ENCODE peak calls at places on chromosomes 7 and 10, in ten cellular contexts. G is adrenal gland; Y is left lung; M is IMR-90; K is lower lobe of right lung; Z is right lobe of liver; H is colonic mucosa; I is heart left ventricle; L is CD4-positive, alpha-beta memory T cell; C is uterus. O is an unnamed sample.

GRCh38 chr10:1210667-1211066 is 154.5 kb downstream of the WDR37 start:
- DNase-seq in Z (no peak), Y (no peak), L (no peak), M (no peak), G (no peak), C (no peak), I (no peak), H (no peak), K (no peak), O (no peak)

GRCh38 chr10:9243861-9244515 is 1189.5 kb downstream of the GATA3 start:
- DNase-seq in C (no peak), I (no peak), Y (no peak), L (no peak), M (no peak), H (no peak), G (no peak), Z (no peak), K (no peak), O (no peak)

GRCh38 chr7:141640239-141640840 is 61.6 kb downstream of the DENND11 start:
- DNase-seq in L (no peak), C (no peak), I (no peak), H (no peak), M (peak; percentile 6), K (no peak), G (no peak), Y (no peak), Z (no peak), O (no peak)

GRCh38 chr7:51101111-51101757 is 215.4 kb downstream of the COBL start:
- DNase-seq in M (no peak), Z (no peak), H (no peak), L (no peak), Y (no peak), G (no peak), C (no peak), I (no peak), K (no peak), O (no peak)

GRCh38 chr10:58950618-58951017 is 225.8 kb upstream of the PHYHIPL start:
- DNase-seq in G (no peak), L (no peak), I (no peak), Y (no peak), Z (no peak), C (no peak), M (peak; percentile 18), K (no peak), H (no peak), O (no peak)

GRCh38 chr10:10193848-10194247 is 823.8 kb upstream of the CELF2 start:
- DNase-seq in C (no peak), Y (no peak), K (no peak), Z (no peak), M (no peak), G (no peak), I (no peak), H (no peak), L (no peak), O (no peak)

GRCh38 chr10:116466715-116467422 is 39.2 kb downstream of the PNLIPRP3 start:
- DNase-seq in K (no peak), H (no peak), C (no peak), Z (no peak), M (no peak), I (no peak), L (no peak), G (no peak), Y (no peak), O (no peak)

GRCh38 chr7:47580811-47581331 is 1.0 kb downstream of the TNS3 start:
- DNase-seq in K (no peak), C (no peak), G (no peak), M (peak; percentile 37), H (no peak), Z (no peak), Y (no peak), I (no peak), L (no peak), O (no peak)

GRCh38 chr7:23471090-23471859 is 984 bp upstream of the IGF2BP3 start:
- DNase-seq in Z (no peak), I (no peak), L (no peak), M (peak; percentile 68), Y (no peak), C (no peak), G (no peak), K (no peak), H (peak; percentile 62), O (no peak)

GRCh38 chr10:102299873-102300272 is 54.5 kb downstream of the GBF1 start:
- DNase-seq in L (no peak), H (no peak), K (no peak), C (no peak), G (no peak), M (peak; percentile 76), I (no peak), Z (no peak), Y (no peak), O (no peak)

GRCh38 chr10:29926649-29927048 is 132.7 kb downstream of the JCAD start:
- DNase-seq in G (no peak), L (no peak), H (no peak), M (peak; percentile 73), Y (no peak), I (no peak), C (no peak), Z (no peak), K (no peak), O (no peak)

GRCh38 chr10:122555431-122555830 is 5.1 kb upstream of the DMBT1 start:
- DNase-seq in K (no peak), M (no peak), C (no peak), H (no peak), I (no peak), Y (no peak), G (no peak), Z (no peak), L (no peak), O (no peak)

GRCh38 chr10:88271736-88272135 is 311.4 kb downstream of the RNLS start:
- DNase-seq in G (no peak), H (no peak), I (no peak), C (no peak), Y (no peak), L (no peak), M (peak; percentile 43), Z (no peak), K (no peak), O (no peak)

GRCh38 chr7:95396136-95397032 is at the start of gene PON3:
- DNase-seq in Z (peak; percentile 88), K (peak; percentile 77), C (peak; percentile 18), I (peak; percentile 27), L (peak; percentile 12), M (no peak), Y (peak; percentile 50), G (no peak), H (peak; percentile 65), O (peak; percentile 47)

GRCh38 chr7:135392701-135393100 is 117.2 kb downstream of the CNOT4 start:
- DNase-seq in C (no peak), H (no peak), M (no peak), G (no peak), K (no peak), Y (no peak), Z (no peak), L (no peak), I (no peak), O (no peak)

GRCh38 chr7:88132725-88133124 is 87.1 kb downstream of the SRI start:
- DNase-seq in I (no peak), G (no peak), Y (no peak), H (no peak), L (no peak), K (no peak), Z (no peak), M (no peak), C (no peak), O (no peak)

GRCh38 chr7:86437951-86438450 is 205.7 kb upstream of the GRM3 start:
- DNase-seq in G (no peak), Y (no peak), K (no peak), I (no peak), H (no peak), Z (no peak), C (no peak), L (no peak), M (no peak), O (no peak)

GRCh38 chr10:91381562-91381923 is 28.6 kb upstream of the HECTD2 start:
- DNase-seq in H (no peak), I (peak; percentile 28), L (no peak), C (no peak), M (no peak), G (no peak), K (no peak), Z (no peak), Y (no peak), O (no peak)

GRCh38 chr10:118333871-118334270 is 8.3 kb downstream of the FAM204A start:
- DNase-seq in M (no peak), K (no peak), Z (no peak), I (no peak), L (no peak), H (no peak), Y (no peak), G (no peak), C (no peak), O (no peak)
- H3K27ac ChIP-seq in M (no peak overlapping the region), K (no peak overlapping the region), Z (no peak overlapping the region), I (no peak overlapping the region), L (no peak overlapping the region), H (no peak overlapping the region), Y (no peak overlapping the region), G (no peak overlapping the region), C (no peak overlapping the region), O (no peak overlapping the region)

DNA sequence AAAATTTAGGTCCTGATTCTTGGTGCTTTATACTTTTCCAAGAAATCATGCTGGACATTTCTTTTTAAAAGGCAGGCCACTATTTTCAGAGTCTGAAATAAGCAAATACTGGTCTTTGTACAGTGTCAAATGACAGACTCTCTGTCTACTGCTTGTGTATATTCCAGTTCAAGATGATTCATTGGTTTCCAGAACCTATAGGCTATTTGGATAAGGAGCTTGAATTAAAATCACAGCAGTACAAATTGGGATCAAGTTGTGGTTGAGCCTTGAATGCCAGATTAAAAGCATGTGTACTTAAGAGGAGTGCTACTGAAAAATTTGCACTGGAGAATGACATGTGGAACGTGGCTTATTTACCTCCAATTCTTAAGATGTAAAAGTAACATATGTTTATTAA is 10.7 kb downstream of the KMT2E start:
- DNase-seq in Z (no peak), C (no peak), K (no peak), L (no peak), G (no peak), I (no peak), Y (no peak), H (no peak), M (peak; percentile 83), O (no peak)
- H3K4me1 ChIP-seq in Z (peaks cover 35% of the 10 kb centered on the region), C (peaks cover 4% of the 10 kb centered on the region), K (peaks cover 91% of the 10 kb centered on the region), L (peaks cover 98% of the 10 kb centered on the region), G (peaks cover 16% of the 10 kb centered on the region), I (peaks cover 98% of the 10 kb centered on the region), Y (peaks cover 58% of the 10 kb centered on the region), H (peaks cover 7% of the 10 kb centered on the region), M (peaks cover 11% of the 10 kb centered on the region), O (peaks cover 10% of the 10 kb centered on the region)

DNA sequence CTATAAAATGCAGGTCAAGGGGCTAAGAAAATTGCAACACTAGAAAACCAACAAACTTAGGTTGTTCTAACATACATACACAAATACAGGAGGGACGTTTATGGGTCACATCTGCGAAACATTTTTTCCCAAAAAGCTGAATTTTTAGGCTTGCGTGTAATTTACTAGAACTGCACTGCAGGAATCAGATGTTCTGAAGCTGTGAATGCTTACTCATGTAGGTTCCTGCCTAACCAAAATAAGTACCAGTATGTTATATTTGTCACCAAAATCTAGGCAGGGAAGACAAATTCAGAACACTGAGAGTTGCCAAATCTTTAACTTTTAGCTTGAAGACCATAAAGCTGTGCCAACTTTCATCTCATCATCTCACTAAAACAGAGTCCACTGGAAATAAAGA is 5.8 kb downstream of the UBE2H start:
- DNase-seq in C (no peak), L (no peak), K (no peak), Z (no peak), G (no peak), Y (no peak), H (no peak), I (no peak), M (no peak), O (no peak)
- H3K27ac ChIP-seq in C (peak overlapping the region; percentile 96), L (no peak overlapping the region), K (peak overlapping the region; percentile 96), Z (no peak overlapping the region), G (peak overlapping the region; percentile 98), Y (peak overlapping the region; percentile 96), H (no peak overlapping the region), I (no peak overlapping the region), M (no peak overlapping the region), O (peak overlapping the region; percentile 57)

GRCh38 chr7:1535695-1536094 is 5.2 kb downstream of the MAFK start:
- DNase-seq in K (no peak), I (no peak), C (no peak), H (no peak), Y (no peak), M (no peak), L (no peak), G (no peak), Z (no peak), O (no peak)
- H3K4me1 ChIP-seq in K (peaks cover 62% of the 10 kb centered on the region), I (peaks cover 73% of the 10 kb centered on the region), C (peaks cover 24% of the 10 kb centered on the region), H (peaks cover 22% of the 10 kb centered on the region), Y (peaks cover 47% of the 10 kb centered on the region), M (peaks cover 41% of the 10 kb centered on the region), L (peaks cover 32% of the 10 kb centered on the region), G (peaks cover 53% of the 10 kb centered on the region), Z (peaks cover 29% of the 10 kb centered on the region), O (no peaks in the 10 kb centered on the region)